ENCODE peak calls at places on chromosome 17, in six cellular contexts. A is A549, Z is mesendoderm, X is esophagus squamous epithelium, E is heart left ventricle, D is right atrium auricular region. O is an unnamed sample.

GRCh38 chr17:5837055-5837491 is 233.1 kb upstream of the WSCD1 start:
- DNase-seq in Z (no peak), E (no peak), D (no peak), X (no peak), A (peak), O (no peak)

GRCh38 chr17:36937961-36938565 is 788 bp downstream of the LHX1 start:
- DNase-seq in D (no peak), A (no peak), Z (peak), E (no peak), X (no peak), O (no peak)

GRCh38 chr17:45791935-45792334 is 7.8 kb downstream of the CRHR1 start:
- DNase-seq in A (no peak), X (no peak), Z (no peak), D (no peak), E (no peak), O (peak)

GRCh38 chr17:19376799-19377198 is 1.5 kb upstream of the MAPK7 start:
- DNase-seq in X (no peak), A (no peak), D (no peak), Z (no peak), E (no peak), O (no peak)

GRCh38 chr17:14922421-14922820 is 342.7 kb downstream of the PMP22 start:
- DNase-seq in A (no peak), Z (no peak), E (no peak), X (no peak), D (no peak), O (no peak)

GRCh38 chr17:34082404-34082803 is 172.7 kb upstream of the CCL2 start:
- DNase-seq in X (no peak), Z (no peak), A (no peak), D (no peak), E (no peak), O (no peak)

GRCh38 chr17:10768766-10769383 is 35.0 kb downstream of the TMEM238L start:
- DNase-seq in E (no peak), Z (no peak), D (no peak), X (no peak), A (no peak), O (no peak)

GRCh38 chr17:67995568-67996191 is 589 bp downstream of the C17orf58 start:
- DNase-seq in D (no peak), X (no peak), E (peak), A (peak), Z (peak), O (no peak)

GRCh38 chr17:511001-511690 is 158.5 kb upstream of the RPH3AL start:
- DNase-seq in Z (no peak), A (no peak), D (no peak), X (no peak), E (no peak), O (no peak)

GRCh38 chr17:32910769-32911168 is 17.2 kb upstream of the TMEM98 start:
- DNase-seq in A (no peak), X (no peak), Z (no peak), E (no peak), D (no peak), O (no peak)

GRCh38 chr17:76695059-76695892 is 15.5 kb downstream of the MXRA7 start:
- DNase-seq in E (no peak), X (no peak), D (no peak), A (no peak), Z (no peak), O (no peak)

GRCh38 chr17:55279203-55279602 is 14.4 kb downstream of the HLF start:
- DNase-seq in X (no peak), E (no peak), A (no peak), Z (no peak), D (no peak), O (no peak)

GRCh38 chr17:55295411-55296170 is 30.8 kb downstream of the HLF start:
- DNase-seq in E (peak), X (no peak), Z (peak), D (peak), A (peak), O (no peak)

GRCh38 chr17:41579484-41580243 is 7.0 kb downstream of the KRT14 start:
- DNase-seq in Z (peak), E (peak), D (peak), X (no peak), A (peak), O (peak)

GRCh38 chr17:76973040-76973439 is 104.8 kb downstream of the MGAT5B start:
- DNase-seq in D (no peak), X (no peak), A (no peak), E (no peak), Z (no peak), O (no peak)

GRCh38 chr17:32517982-32518381 is 31.2 kb downstream of the CDK5R1 start:
- DNase-seq in Z (no peak), A (no peak), D (no peak), E (no peak), X (no peak), O (no peak)

GRCh38 chr17:80967404-80967872 is 24.2 kb upstream of the CHMP6 start:
- DNase-seq in D (no peak), A (no peak), X (no peak), Z (no peak), E (no peak), O (no peak)

GRCh38 chr17:81119223-81120148 is 45.8 kb upstream of the PVALEF start:
- DNase-seq in E (peak), Z (peak), A (peak), X (peak), D (peak), O (peak)

GRCh38 chr17:42142371-42142896 is 12.4 kb downstream of the RAB5C start:
- DNase-seq in E (peak), A (no peak), D (no peak), Z (no peak), X (no peak), O (no peak)

GRCh38 chr17:58918879-58919278 is 163.2 kb downstream of the PPM1E start:
- DNase-seq in X (no peak), Z (no peak), D (no peak), E (no peak), A (no peak), O (no peak)

GRCh38 chr17:4914009-4914408 is 11.1 kb upstream of the CHRNE start:
- DNase-seq in D (no peak), A (no peak), E (no peak), X (no peak), Z (no peak), O (no peak)

GRCh38 chr17:51427259-51428255 is 167.2 kb downstream of the UTP18 start:
- DNase-seq in X (no peak), D (no peak), A (no peak), E (no peak), Z (no peak), O (no peak)

GRCh38 chr17:68868708-68869107 is 86.5 kb downstream of the ABCA8 start:
- DNase-seq in E (no peak), D (no peak), Z (no peak), A (no peak), X (no peak), O (no peak)

GRCh38 chr17:61980535-61980934 is 52.8 kb upstream of the INTS2 start:
- DNase-seq in A (no peak), Z (no peak), D (no peak), E (no peak), X (no peak), O (no peak)

DNA sequence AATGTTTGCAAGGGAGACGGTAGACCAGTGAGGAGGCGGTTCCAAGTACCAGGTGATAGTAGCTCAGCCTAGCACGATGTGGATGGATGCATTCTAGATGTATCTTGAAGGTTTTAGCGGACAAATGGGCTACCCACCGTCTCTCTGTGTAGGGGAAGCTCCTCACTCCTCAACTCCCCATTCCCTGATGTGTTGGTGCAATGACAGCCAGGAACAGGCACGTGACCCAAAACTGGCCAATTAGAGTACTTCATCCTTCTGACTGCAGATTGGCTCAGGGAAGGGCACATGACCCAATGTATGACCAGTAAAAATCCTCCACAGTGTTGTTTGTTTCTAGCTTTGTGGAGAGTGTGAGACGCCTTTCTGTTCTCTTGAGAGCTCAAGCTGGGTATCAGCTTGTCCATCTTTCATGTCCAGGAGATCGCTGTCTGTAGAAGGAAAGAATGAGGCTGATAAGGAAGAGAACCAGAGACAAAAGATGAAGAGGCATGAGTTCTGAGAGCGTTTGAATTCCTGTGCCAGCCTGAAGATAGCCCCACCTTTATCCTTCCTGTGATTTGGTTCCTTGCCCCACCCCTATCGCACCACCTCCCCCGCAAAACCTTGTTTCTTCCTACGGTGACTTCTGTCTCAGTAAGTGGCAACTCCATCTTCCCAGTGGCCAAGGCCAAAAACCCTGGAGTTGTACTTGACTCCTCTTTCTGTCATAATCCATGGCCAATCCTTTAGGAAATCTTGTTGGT is 2.3 kb upstream of the BORCS6 start:
- DNase-seq in D (peak), A (peak), X (no peak), Z (peak), E (peak), O (peak)
- H3K4me3 ChIP-seq in D (peak), A (peak), X (peak), Z (peak), E (peak), O (no peak)

DNA sequence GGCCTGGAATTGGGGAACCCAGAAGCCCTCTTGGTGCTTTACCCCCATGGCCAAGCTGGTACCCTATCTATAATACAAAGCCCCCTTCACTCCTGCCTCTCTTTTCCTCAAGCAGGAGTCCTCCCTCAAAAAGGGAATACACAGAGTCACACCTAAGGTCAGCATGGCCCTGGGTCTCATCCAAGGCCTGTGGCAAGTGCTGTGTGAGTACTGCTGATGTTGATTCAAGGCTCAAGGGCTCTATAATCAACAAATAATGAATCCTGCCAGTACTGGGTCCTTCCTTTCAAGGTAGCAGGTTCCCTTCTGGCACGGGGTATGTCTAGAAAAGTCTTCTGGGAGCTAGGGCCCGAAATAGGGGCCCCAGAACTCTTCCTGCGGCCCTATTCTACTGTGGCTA is 187.3 kb downstream of the CYB561 start:
- DNase-seq in D (no peak), E (no peak), A (no peak), Z (no peak), X (no peak), O (peak)
- H3K4me3 ChIP-seq in D (no peak), E (no peak), A (no peak), Z (no peak), X (no peak), O (no peak)

GRCh38 chr17:28379814-28380571 is 8.5 kb downstream of the SARM1 start:
- DNase-seq in Z (peak), X (no peak), A (no peak), E (no peak), D (no peak), O (no peak)

GRCh38 chr17:28384281-28385036 is 13.0 kb downstream of the SARM1 start:
- DNase-seq in D (no peak), Z (no peak), X (no peak), E (peak), A (no peak), O (peak)

GRCh38 chr17:28385037-28385797 is 13.7 kb downstream of the SARM1 start:
- DNase-seq in X (no peak), A (no peak), E (no peak), D (no peak), Z (no peak), O (no peak)

GRCh38 chr17:28380572-28380907 is 9.0 kb downstream of the SARM1 start:
- DNase-seq in E (no peak), A (no peak), X (no peak), Z (no peak), D (no peak), O (peak)

DNA sequence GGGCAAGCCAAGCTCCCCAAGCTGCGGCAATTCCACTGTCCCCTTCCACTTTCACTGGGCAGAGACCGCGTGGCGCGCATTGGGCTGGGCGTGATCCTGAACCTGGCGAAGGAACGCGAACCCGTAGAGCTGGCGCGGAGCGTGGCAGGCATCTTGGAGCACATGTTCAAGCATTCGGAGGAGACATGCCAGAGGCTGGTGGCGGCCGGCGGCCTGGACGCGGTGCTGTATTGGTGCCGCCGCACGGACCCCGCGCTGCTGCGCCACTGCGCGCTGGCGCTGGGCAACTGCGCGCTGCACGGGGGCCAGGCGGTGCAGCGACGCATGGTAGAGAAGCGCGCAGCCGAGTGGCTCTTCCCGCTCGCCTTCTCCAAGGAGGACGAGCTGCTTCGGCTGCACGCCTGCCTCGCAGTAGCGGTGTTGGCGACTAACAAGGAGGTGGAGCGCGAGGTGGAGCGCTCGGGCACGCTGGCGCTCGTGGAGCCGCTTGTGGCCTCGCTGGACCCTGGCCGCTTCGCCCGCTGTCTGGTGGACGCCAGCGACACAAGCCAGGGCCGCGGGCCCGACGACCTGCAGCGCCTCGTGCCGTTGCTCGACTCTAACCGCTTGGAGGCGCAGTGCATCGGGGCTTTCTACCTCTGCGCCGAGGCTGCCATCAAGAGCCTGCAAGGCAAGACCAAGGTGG is 9.8 kb downstream of the SARM1 start:
- DNase-seq in E (no peak), A (no peak), D (no peak), Z (peak), X (no peak), O (peak)
- H3K4me3 ChIP-seq in E (peak), A (no peak), D (no peak), Z (no peak), X (no peak), O (no peak)

GRCh38 chr17:82835766-82836512 is 3.9 kb downstream of the ZNF750 start:
- DNase-seq in Z (no peak), X (no peak), D (no peak), E (no peak), A (no peak), O (no peak)

GRCh38 chr17:82838386-82839063 is 1.3 kb downstream of the ZNF750 start:
- DNase-seq in D (peak), E (no peak), Z (no peak), A (no peak), X (no peak), O (peak)

GRCh38 chr17:82836823-82837357 is 2.9 kb downstream of the ZNF750 start:
- DNase-seq in X (no peak), Z (peak), A (no peak), D (no peak), E (no peak), O (no peak)

GRCh38 chr17:82839617-82840292 is at the start of gene ZNF750:
- DNase-seq in Z (peak), E (no peak), D (no peak), X (no peak), A (no peak), O (no peak)

DNA sequence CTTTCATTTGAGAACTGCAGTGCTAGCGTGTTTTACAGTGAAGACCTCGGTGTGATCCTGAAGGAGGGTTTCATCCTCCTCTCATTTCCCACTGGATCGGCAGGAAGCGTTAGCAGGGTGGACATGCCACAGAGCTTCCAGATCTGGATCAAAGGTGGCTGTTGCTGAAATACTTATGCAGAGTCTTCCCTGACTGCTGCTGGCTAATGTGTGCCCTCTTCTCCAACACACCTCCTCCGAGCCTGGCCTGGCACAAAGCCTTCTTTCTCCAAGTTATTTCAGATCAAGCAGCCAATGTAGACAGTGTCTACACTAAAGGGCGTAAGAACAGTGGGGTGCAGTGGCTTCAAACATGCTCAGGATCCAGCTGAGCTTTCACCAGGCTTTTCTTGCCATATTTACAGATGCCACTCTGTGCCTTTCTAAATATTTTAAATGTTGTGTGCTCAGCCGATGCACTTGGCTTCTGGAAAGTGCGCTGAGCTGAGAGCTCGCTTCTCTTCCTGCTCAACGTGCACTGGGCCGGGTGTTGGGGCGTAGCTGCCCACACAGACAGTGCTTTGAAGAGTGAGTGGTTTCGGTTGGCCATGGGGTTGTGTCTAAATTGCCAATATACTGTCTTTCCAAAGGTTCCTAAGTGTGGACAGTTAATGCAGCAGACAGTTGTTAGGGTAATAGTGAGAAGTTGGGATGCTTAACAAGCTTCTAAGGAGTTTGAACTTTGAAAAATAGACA is 2.1 kb downstream of the ZNF750 start:
- DNase-seq in A (no peak), Z (no peak), E (no peak), X (no peak), D (no peak), O (no peak)
- H3K4me3 ChIP-seq in A (no peak), Z (no peak), E (no peak), X (peak), D (no peak), O (no peak)

DNA sequence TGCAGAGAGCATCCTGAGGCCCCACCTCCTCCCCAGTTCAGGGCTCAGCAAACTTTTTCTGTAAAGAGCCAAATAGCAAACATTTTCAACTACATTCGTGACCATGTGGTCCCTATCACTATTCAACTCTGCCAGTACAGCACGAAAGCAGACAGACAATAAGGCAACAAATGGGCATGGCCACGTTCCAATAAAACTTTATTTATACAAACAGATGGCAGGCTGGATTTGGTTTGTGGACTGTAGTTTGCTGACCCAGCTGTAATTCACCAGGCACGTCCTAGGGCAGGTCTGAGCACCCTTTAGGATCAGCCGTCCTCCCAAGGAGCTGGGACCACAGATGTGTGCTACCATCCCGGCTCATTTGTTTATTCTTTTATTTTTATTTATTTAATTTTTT is 27.1 kb upstream of the GPRC5C start:
- DNase-seq in A (no peak), Z (peak), X (no peak), D (no peak), E (no peak), O (no peak)
- H3K4me3 ChIP-seq in A (no peak), Z (no peak), X (no peak), D (no peak), E (no peak), O (no peak)

GRCh38 chr17:35432176-35433074 is at the start of gene SLFN12:
- DNase-seq in E (peak), D (peak), X (no peak), A (no peak), Z (peak), O (peak)
- H3K4me3 ChIP-seq in E (peak), D (peak), X (peak), A (no peak), Z (peak), O (peak)

DNA sequence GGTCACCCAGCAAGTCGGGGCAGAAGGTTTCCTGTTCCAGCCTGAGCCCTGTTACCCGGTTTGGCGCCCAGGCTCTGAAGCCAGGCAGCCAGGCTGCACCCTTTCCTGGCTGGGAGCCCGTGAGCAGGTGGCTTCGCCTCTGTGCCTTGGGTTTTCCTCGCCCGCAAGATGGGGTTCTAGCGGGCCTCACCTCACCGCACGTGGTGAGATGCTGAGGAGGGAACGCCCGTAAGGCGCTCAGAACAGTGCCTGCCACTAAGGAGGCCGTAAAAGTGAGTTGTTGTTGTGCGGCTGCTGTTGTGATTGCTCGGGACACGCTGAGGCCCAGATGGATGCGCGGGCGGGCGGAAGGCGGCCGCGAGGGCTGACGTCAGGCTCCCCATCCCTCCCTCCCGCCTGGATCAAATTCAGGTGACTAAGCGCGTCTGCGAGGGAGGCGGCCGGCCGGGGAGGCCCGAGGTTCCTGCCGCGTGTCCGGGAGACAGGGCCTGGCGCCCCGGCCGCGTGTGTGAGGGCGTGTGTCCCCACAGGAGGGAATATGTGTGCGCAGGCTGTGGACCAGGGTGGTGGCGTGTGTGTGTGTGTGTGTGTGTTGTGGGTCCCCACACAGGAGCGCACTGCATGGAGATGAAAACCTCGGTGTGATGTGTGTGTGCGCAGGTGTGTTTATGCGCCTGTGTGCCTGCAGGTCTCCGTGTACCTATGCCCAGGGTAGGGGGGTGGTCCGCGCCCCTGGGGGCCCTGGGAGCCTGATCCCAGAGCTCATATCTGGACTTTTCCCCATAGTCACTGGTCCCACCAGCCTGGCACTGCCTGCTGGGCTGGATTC is 4.3 kb downstream of the CAMKK1 start:
- DNase-seq in Z (peak), D (peak), E (peak), A (no peak), X (no peak), O (no peak)
- H3K4me3 ChIP-seq in Z (no peak), D (no peak), E (no peak), A (no peak), X (no peak), O (no peak)